ENCODE peak calls at places on chromosomes 5 and 9, in nine cellular contexts. H is HCT116; B is NCI-H1694 treated with DMSO at 0.1 percent for 48 hours; M is CD4-positive, alpha-beta T cell; L is SK-N-MC; P is left lobe of liver; Q is suprapubic skin; C is central memory CD4-positive, alpha-beta T cell; U is GDM1. Z is an unnamed sample.

GRCh38 chr5:116084231-116084630 is 594 bp upstream of the COMMD10 start:
- DNase-seq in H (no peak), B (no peak), M (peak; percentile 16), L (no peak), P (no peak), Q (no peak), C (peak; percentile 22), U (peak; percentile 6), Z (peak; percentile 7)

GRCh38 chr5:134541736-134542376 is 16.4 kb downstream of the JADE2 start:
- DNase-seq in H (no peak), B (no peak), M (no peak), L (no peak), P (no peak), Q (no peak), C (no peak), U (no peak), Z (no peak)

GRCh38 chr5:1975406-1975715 is 92.6 kb upstream of the IRX4 start:
- DNase-seq in H (no peak), B (no peak), M (no peak), L (no peak), P (no peak), Q (no peak), C (no peak), U (no peak), Z (no peak)

GRCh38 chr9:84966876-84967830 is 297.6 kb downstream of the NTRK2 start:
- DNase-seq in H (no peak), B (no peak), M (no peak), L (no peak), P (no peak), Q (no peak), C (no peak), U (no peak), Z (no peak)

GRCh38 chr9:109122726-109123621 is 3.2 kb upstream of the TMEM245 start:
- DNase-seq in H (no peak), B (no peak), M (no peak), L (no peak), P (no peak), Q (no peak), C (no peak), U (no peak), Z (no peak)

GRCh38 chr5:133819977-133820471 is 148.4 kb downstream of the C5orf15 start:
- DNase-seq in H (no peak), B (no peak), M (no peak), L (no peak), P (no peak), Q (no peak), C (no peak), U (no peak), Z (no peak)

GRCh38 chr5:50711280-50711679 is 44.8 kb downstream of the PARP8 start:
- DNase-seq in H (no peak), B (no peak), M (peak; percentile 29), L (no peak), P (peak; percentile 73), Q (no peak), C (peak; percentile 77), U (peak; percentile 68), Z (no peak)

GRCh38 chr5:98904786-98905185 is 24.0 kb downstream of the CHD1 start:
- DNase-seq in H (no peak), B (no peak), M (no peak), L (no peak), P (no peak), Q (no peak), C (no peak), U (no peak), Z (no peak)

GRCh38 chr5:108884736-108885135 is 137.0 kb downstream of the FER start:
- DNase-seq in H (no peak), B (no peak), M (no peak), L (no peak), P (no peak), Q (no peak), C (no peak), U (no peak), Z (no peak)